ENCODE peak calls at places on chromosomes 5 and 9, in six cellular contexts. One of them, this sample, is unnamed.

GRCh38 chr5:15203376-15203775 is 296.6 kb upstream of the FBXL7 start:
- DNase-seq in AG04449: no peak
- DNase-seq in lung: no peak
- DNase-seq in heart left ventricle: no peak
- DNase-seq in HFF-Myc: peak
- DNase-seq in aorta: no peak
- DNase-seq in this sample: no peak

GRCh38 chr5:43281840-43282658 is 31.2 kb downstream of the HMGCS1 start:
- DNase-seq in aorta: no peak
- DNase-seq in lung: no peak
- DNase-seq in AG04449: no peak
- DNase-seq in heart left ventricle: no peak
- DNase-seq in HFF-Myc: no peak
- DNase-seq in this sample: no peak

GRCh38 chr9:109640232-109641078 is 139.5 kb upstream of the PALM2AKAP2 start:
- DNase-seq in HFF-Myc: no peak
- DNase-seq in AG04449: no peak
- DNase-seq in lung: peak
- DNase-seq in aorta: peak
- DNase-seq in heart left ventricle: peak
- DNase-seq in this sample: peak

GRCh38 chr5:156147251-156147947 is 179.6 kb upstream of the SGCD start:
- DNase-seq in HFF-Myc: no peak
- DNase-seq in heart left ventricle: no peak
- DNase-seq in lung: no peak
- DNase-seq in aorta: no peak
- DNase-seq in AG04449: peak
- DNase-seq in this sample: no peak

GRCh38 chr9:90441814-90442213 is 200.8 kb downstream of the DIRAS2 start:
- DNase-seq in aorta: no peak
- DNase-seq in heart left ventricle: no peak
- DNase-seq in HFF-Myc: no peak
- DNase-seq in AG04449: no peak
- DNase-seq in lung: no peak
- DNase-seq in this sample: no peak

GRCh38 chr5:43553381-43553780 is 3.5 kb downstream of the PAIP1 start:
- DNase-seq in heart left ventricle: no peak
- DNase-seq in AG04449: no peak
- DNase-seq in lung: no peak
- DNase-seq in HFF-Myc: no peak
- DNase-seq in aorta: no peak
- DNase-seq in this sample: no peak

GRCh38 chr5:14665110-14665822 is 748 bp downstream of the OTULIN start:
- DNase-seq in lung: no peak
- DNase-seq in heart left ventricle: peak
- DNase-seq in aorta: peak
- DNase-seq in HFF-Myc: no peak
- DNase-seq in AG04449: no peak
- DNase-seq in this sample: peak

GRCh38 chr9:137972988-137973470 is 95.4 kb downstream of the CACNA1B start:
- DNase-seq in aorta: no peak
- DNase-seq in heart left ventricle: no peak
- DNase-seq in lung: no peak
- DNase-seq in HFF-Myc: no peak
- DNase-seq in AG04449: no peak
- DNase-seq in this sample: no peak

GRCh38 chr9:83992407-83992806 is 11.8 kb downstream of the RMI1 start:
- DNase-seq in lung: no peak
- DNase-seq in aorta: no peak
- DNase-seq in AG04449: no peak
- DNase-seq in HFF-Myc: no peak
- DNase-seq in heart left ventricle: no peak
- DNase-seq in this sample: no peak

GRCh38 chr5:150131461-150131860 is 24.2 kb downstream of the PDGFRB start:
- DNase-seq in AG04449: no peak
- DNase-seq in lung: no peak
- DNase-seq in heart left ventricle: no peak
- DNase-seq in HFF-Myc: no peak
- DNase-seq in aorta: no peak
- DNase-seq in this sample: no peak

GRCh38 chr5:150129454-150129812 is 26.2 kb downstream of the PDGFRB start:
- DNase-seq in heart left ventricle: no peak
- DNase-seq in HFF-Myc: no peak
- DNase-seq in lung: no peak
- DNase-seq in aorta: no peak
- DNase-seq in AG04449: no peak
- DNase-seq in this sample: no peak

GRCh38 chr5:150130493-150130922 is 25.1 kb downstream of the PDGFRB start:
- DNase-seq in lung: no peak
- DNase-seq in aorta: no peak
- DNase-seq in HFF-Myc: no peak
- DNase-seq in heart left ventricle: no peak
- DNase-seq in AG04449: no peak
- DNase-seq in this sample: no peak

GRCh38 chr5:150131978-150132694 is 23.5 kb downstream of the PDGFRB start:
- DNase-seq in aorta: no peak
- DNase-seq in HFF-Myc: no peak
- DNase-seq in AG04449: no peak
- DNase-seq in heart left ventricle: no peak
- DNase-seq in lung: no peak
- DNase-seq in this sample: no peak

GRCh38 chr5:150129813-150130492 is 25.7 kb downstream of the PDGFRB start:
- DNase-seq in heart left ventricle: peak
- DNase-seq in lung: peak
- DNase-seq in HFF-Myc: no peak
- DNase-seq in AG04449: no peak
- DNase-seq in aorta: peak
- DNase-seq in this sample: peak
- H3K4me3 ChIP-seq in heart left ventricle: peak
- H3K4me3 ChIP-seq in lung: no peak
- H3K4me3 ChIP-seq in HFF-Myc: no peak
- H3K4me3 ChIP-seq in AG04449: no peak
- H3K4me3 ChIP-seq in aorta: no peak
- H3K4me3 ChIP-seq in this sample: peak

GRCh38 chr5:6308683-6309082 is 69.7 kb downstream of the MED10 start:
- DNase-seq in HFF-Myc: no peak
- DNase-seq in AG04449: no peak
- DNase-seq in heart left ventricle: no peak
- DNase-seq in lung: no peak
- DNase-seq in aorta: no peak
- DNase-seq in this sample: no peak

GRCh38 chr5:6311568-6312501 is 66.5 kb downstream of the MED10 start:
- DNase-seq in AG04449: no peak
- DNase-seq in lung: no peak
- DNase-seq in heart left ventricle: peak
- DNase-seq in aorta: no peak
- DNase-seq in HFF-Myc: no peak
- DNase-seq in this sample: no peak

GRCh38 chr5:6305821-6306220 is 72.5 kb downstream of the MED10 start:
- DNase-seq in heart left ventricle: no peak
- DNase-seq in aorta: no peak
- DNase-seq in AG04449: no peak
- DNase-seq in HFF-Myc: no peak
- DNase-seq in lung: no peak
- DNase-seq in this sample: no peak

GRCh38 chr5:6309949-6310348 is 68.4 kb downstream of the MED10 start:
- DNase-seq in aorta: no peak
- DNase-seq in lung: no peak
- DNase-seq in AG04449: no peak
- DNase-seq in heart left ventricle: no peak
- DNase-seq in HFF-Myc: no peak
- DNase-seq in this sample: no peak

GRCh38 chr5:6307304-6307703 is 71.0 kb downstream of the MED10 start:
- DNase-seq in heart left ventricle: no peak
- DNase-seq in AG04449: no peak
- DNase-seq in HFF-Myc: no peak
- DNase-seq in lung: no peak
- DNase-seq in aorta: no peak
- DNase-seq in this sample: no peak
- H3K4me3 ChIP-seq in heart left ventricle: no peak
- H3K4me3 ChIP-seq in AG04449: no peak
- H3K4me3 ChIP-seq in HFF-Myc: no peak
- H3K4me3 ChIP-seq in lung: no peak
- H3K4me3 ChIP-seq in aorta: no peak
- H3K4me3 ChIP-seq in this sample: no peak

DNA sequence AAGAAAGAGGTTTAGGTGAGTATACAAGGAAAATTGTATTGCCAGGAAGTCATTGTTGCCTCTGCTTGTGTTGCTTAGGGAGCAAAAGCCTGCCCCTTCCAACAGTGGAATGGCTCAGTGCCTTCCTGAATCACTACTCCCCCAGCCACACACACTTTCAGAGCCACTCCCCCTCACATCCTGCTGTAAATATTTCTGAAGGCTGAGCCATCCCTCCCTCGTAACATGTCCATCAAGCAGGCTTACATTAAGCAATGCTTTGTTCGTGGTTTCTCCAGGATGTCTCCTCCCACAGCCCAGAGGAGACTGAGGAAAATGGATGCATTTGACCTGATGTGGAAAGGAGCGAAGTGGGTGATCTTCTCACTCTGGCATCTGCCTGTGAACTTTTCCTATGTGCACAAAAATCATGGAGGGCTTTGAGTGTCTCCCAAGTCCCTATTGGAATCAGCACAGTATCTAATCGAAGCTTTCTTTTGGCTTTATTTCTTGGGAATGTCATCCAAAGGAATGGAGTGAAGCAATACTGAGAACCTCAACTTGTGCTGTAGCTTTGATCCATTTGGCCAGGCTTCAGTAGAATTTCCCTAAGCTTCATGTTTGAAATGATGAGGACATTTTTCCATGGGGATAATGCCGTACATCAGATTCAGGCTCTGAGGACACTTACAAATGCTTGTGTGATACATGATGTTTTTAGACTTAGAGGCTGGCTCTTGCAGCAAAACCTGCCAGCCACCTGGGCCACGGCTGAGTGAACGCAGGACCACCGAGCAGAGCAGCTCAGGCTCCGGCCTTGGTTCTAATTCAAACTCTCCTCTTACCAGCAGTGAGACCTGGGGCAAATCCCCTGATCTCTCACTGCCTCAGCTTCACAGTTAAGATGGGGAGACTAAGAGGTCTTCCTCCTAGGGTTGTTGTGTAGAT is 389.2 kb downstream of the ENC1 start:
- DNase-seq in HFF-Myc: peak
- DNase-seq in heart left ventricle: peak
- DNase-seq in aorta: peak
- DNase-seq in lung: no peak
- DNase-seq in AG04449: peak
- DNase-seq in this sample: no peak
- H3K4me3 ChIP-seq in HFF-Myc: no peak
- H3K4me3 ChIP-seq in heart left ventricle: no peak
- H3K4me3 ChIP-seq in aorta: no peak
- H3K4me3 ChIP-seq in lung: no peak
- H3K4me3 ChIP-seq in AG04449: no peak
- H3K4me3 ChIP-seq in this sample: no peak

GRCh38 chr5:33409435-33410146 is 31.2 kb upstream of the TARS1 start:
- DNase-seq in lung: no peak
- DNase-seq in heart left ventricle: no peak
- DNase-seq in HFF-Myc: peak
- DNase-seq in aorta: no peak
- DNase-seq in AG04449: peak
- DNase-seq in this sample: no peak
- H3K4me3 ChIP-seq in lung: no peak
- H3K4me3 ChIP-seq in heart left ventricle: no peak
- H3K4me3 ChIP-seq in HFF-Myc: no peak
- H3K4me3 ChIP-seq in aorta: no peak
- H3K4me3 ChIP-seq in AG04449: no peak
- H3K4me3 ChIP-seq in this sample: no peak

DNA sequence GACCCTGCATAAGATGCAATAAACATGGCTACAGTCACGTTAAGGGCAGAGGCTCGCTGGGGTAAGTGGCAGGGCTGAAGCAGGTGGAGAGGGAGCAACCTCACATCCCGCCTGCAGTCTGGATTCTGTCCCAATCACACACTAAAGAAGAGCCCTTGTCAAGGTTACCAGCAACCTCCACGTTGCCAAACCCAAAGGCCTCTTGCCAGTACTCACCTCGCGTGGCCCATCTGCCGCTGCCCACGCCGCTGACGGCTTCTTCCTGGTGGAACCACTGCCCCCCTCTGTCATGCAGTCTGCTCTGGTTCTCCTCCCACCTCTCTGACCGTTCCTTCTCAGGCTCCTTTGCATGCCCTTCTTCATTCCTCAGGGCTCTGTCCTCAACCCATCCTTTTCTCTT is 8.8 kb downstream of the AQP7 start:
- DNase-seq in AG04449: no peak
- DNase-seq in HFF-Myc: no peak
- DNase-seq in heart left ventricle: peak
- DNase-seq in lung: peak
- DNase-seq in aorta: no peak
- DNase-seq in this sample: no peak
- H3K4me3 ChIP-seq in AG04449: no peak
- H3K4me3 ChIP-seq in HFF-Myc: no peak
- H3K4me3 ChIP-seq in heart left ventricle: no peak
- H3K4me3 ChIP-seq in lung: no peak
- H3K4me3 ChIP-seq in aorta: no peak
- H3K4me3 ChIP-seq in this sample: no peak